ENCODE peak calls at places on chromosomes 4 and X, in five cellular contexts. B is GM23338, D is GM12892, Y is sigmoid colon, U is HepG2. O is an unnamed sample.

GRCh38 chr4:102483120-102483519 is 18.0 kb upstream of the NFKB1 start:
- DNase-seq in B (no peak), D (no peak), Y (no peak), U (no peak), O (no peak)

GRCh38 chrX:118773782-118774181 is 46.4 kb downstream of the IL13RA1 start:
- DNase-seq in B (no peak), D (no peak), Y (no peak), U (no peak), O (no peak)

GRCh38 chr4:128191115-128191897 is 96.3 kb downstream of the PGRMC2 start:
- DNase-seq in B (peak), D (peak), Y (peak), U (peak), O (peak)

GRCh38 chr4:98166025-98166730 is 22.9 kb upstream of the STPG2 start:
- DNase-seq in B (no peak), D (no peak), Y (no peak), U (no peak), O (no peak)

GRCh38 chrX:150575415-150575814 is 7.0 kb downstream of the MTM1 start:
- DNase-seq in B (no peak), D (no peak), Y (no peak), U (no peak), O (no peak)

GRCh38 chrX:133544105-133544504 is 128.8 kb upstream of the GPC4 start:
- DNase-seq in B (peak), D (no peak), Y (no peak), U (peak), O (no peak)

GRCh38 chr4:183348706-183349659 is 26.8 kb upstream of the CLDN24 start:
- DNase-seq in B (no peak), D (no peak), Y (no peak), U (no peak), O (peak)

GRCh38 chrX:123477673-123478072 is 255.2 kb downstream of the THOC2 start:
- DNase-seq in B (no peak), D (no peak), Y (no peak), U (no peak), O (no peak)

GRCh38 chr4:36712013-36712412 is 430.6 kb downstream of the DTHD1 start:
- DNase-seq in B (no peak), D (no peak), Y (no peak), U (no peak), O (no peak)

GRCh38 chrX:74521961-74522833 is 92.2 kb downstream of the RLIM start:
- DNase-seq in B (no peak), D (no peak), Y (peak), U (no peak), O (no peak)

GRCh38 chr4:46274717-46275116 is 115.2 kb downstream of the GABRA2 start:
- DNase-seq in B (peak), D (no peak), Y (no peak), U (peak), O (no peak)

GRCh38 chr4:122045533-122045932 is 93.7 kb upstream of the TRPC3 start:
- DNase-seq in B (no peak), D (no peak), Y (no peak), U (peak), O (no peak)

GRCh38 chrX:130296743-130297142 is 28.0 kb upstream of the ZNF280C start:
- DNase-seq in B (no peak), D (no peak), Y (no peak), U (no peak), O (no peak)

GRCh38 chrX:48521353-48522243 is at the start of gene EBP:
- DNase-seq in B (peak), D (peak), Y (peak), U (peak), O (peak)

GRCh38 chrX:128931071-128931470 is 592.2 kb downstream of the SMARCA1 start:
- DNase-seq in B (no peak), D (no peak), Y (no peak), U (no peak), O (no peak)

GRCh38 chr4:8038702-8039251 is 99.1 kb upstream of the AFAP1 start:
- DNase-seq in B (no peak), D (no peak), Y (no peak), U (no peak), O (no peak)

GRCh38 chrX:153880440-153880815 is 5.5 kb downstream of the L1CAM start:
- DNase-seq in B (no peak), D (no peak), Y (no peak), U (no peak), O (no peak)

GRCh38 chrX:153879741-153880439 is 6.1 kb downstream of the L1CAM start:
- DNase-seq in B (no peak), D (peak), Y (no peak), U (no peak), O (no peak)

GRCh38 chrX:153877571-153878261 is 8.3 kb downstream of the L1CAM start:
- DNase-seq in B (no peak), D (no peak), Y (no peak), U (no peak), O (no peak)

GRCh38 chrX:153878969-153879653 is 6.9 kb downstream of the L1CAM start:
- DNase-seq in B (peak), D (peak), Y (no peak), U (no peak), O (no peak)

GRCh38 chrX:153878285-153878779 is 7.6 kb downstream of the L1CAM start:
- DNase-seq in B (no peak), D (no peak), Y (no peak), U (no peak), O (no peak)
- TF ChIP-seq POLR2AphosphoS5 in B (no peak), D (no peak), Y (no peak), U (no peak), O (no peak)

DNA sequence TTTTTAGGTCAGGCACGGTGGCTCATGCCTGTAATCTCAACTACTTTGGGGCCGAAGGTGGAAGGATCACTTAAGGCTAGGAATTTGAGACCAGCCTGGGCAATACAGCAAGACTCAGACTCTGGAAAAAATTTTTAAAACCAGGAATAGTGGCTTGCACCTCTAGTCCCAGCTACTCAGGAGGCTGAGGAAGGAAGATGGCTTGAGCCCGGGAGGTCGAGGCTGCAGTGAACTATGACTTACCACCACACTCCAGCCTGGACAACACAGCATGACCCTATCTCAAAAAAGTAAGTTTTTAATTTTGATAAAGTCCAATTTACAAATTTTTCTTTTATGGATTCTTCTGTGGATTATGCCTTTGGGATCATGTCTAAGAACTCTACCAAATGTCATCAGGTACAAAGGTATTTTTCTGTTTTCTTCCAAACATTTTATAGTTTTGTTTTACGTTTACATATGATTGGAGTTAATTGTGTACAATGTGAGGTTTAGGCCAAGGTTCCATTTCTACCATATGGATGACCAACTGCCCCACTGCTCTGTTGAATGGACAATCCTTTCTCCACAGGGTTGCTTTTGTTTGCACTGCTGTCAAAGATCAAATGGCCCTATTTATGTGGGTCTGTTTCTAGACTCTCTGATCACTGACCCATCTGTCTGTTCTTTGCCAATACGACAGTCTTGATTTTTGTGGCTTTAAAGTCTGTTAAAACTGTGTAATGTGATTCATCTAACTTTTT is 48.2 kb downstream of the CPLX1 start:
- DNase-seq in B (no peak), D (no peak), Y (no peak), U (peak), O (no peak)
- TF ChIP-seq POLR2AphosphoS5 in B (no peak), D (no peak), Y (no peak), U (peak), O (no peak)

GRCh38 chrX:132120913-132121312 is 6.9 kb downstream of the FRMD7 start:
- DNase-seq in B (no peak), D (no peak), Y (no peak), U (no peak), O (no peak)

GRCh38 chrX:132119283-132119682 is 8.5 kb downstream of the FRMD7 start:
- DNase-seq in B (no peak), D (no peak), Y (no peak), U (peak), O (no peak)

GRCh38 chrX:132114607-132115006 is 13.2 kb downstream of the FRMD7 start:
- DNase-seq in B (no peak), D (no peak), Y (no peak), U (no peak), O (no peak)

GRCh38 chrX:132119821-132120220 is 8.0 kb downstream of the FRMD7 start:
- DNase-seq in B (no peak), D (no peak), Y (no peak), U (no peak), O (no peak)

DNA sequence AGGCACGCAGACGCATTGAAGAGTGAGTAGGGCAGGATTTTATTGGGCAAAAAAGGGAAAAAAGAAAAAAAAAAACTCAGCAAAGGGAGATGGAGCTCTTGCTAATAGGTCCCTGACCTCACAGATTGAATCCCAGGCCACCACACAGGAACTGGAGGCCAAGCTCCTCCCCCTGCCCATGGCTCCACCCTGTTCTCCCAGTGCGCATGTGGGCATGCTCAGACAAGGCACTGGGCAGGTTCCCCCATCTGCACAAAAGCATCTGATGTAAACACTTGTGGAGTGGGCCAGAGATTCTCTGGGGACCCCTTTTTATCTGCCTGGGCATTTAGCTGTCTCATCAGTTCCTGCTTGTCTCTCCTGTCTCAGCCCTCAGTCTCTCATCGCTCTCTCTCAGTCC is 9.5 kb downstream of the FRMD7 start:
- DNase-seq in B (peak), D (no peak), Y (no peak), U (no peak), O (peak)
- TF ChIP-seq POLR2AphosphoS5 in B (no peak), D (no peak), Y (no peak), U (no peak), O (no peak)

DNA sequence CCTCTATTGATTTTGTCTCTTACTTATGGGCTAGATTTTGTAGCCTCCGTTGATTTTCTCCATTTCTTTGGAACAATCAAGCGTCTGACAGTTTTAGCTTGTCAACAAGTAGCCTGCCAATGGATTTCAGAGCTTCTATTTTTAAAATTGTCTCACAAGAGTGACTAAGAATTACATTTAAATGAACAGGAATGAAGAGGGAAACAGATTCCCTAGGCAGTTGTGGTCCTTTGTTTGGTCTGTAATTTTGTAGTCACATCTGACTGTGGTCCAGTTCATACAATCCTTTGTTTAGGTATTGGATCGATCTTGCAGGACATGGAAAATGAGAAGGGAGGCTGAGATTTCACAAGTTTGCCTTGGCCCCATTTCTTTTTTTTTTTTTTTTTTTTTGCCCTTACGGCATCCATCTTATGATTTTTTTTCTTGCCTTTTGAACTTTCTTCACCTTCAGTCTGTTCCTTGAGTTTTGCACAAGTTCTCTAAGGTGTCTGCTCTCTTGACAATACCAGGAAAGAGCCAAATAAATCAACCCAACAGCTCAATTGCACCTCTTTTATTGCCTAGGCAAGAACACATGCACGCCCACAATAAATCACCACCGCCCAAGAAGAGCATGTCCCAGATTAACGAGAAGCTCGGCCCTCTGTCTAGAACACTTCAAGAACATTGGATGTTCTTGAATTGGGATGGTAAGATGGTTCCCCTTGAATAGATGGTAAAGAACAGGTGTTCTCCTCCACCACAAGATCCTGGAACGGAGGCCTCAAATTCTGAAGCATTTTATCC is 86.4 kb upstream of the EGFL6 start:
- DNase-seq in B (no peak), D (no peak), Y (no peak), U (no peak), O (no peak)
- TF ChIP-seq POLR2AphosphoS5 in B (no peak), D (no peak), Y (no peak), U (no peak), O (no peak)

GRCh38 chr4:2803624-2804448 is 11.0 kb downstream of the SH3BP2 start:
- DNase-seq in B (no peak), D (no peak), Y (peak), U (no peak), O (peak)
- TF ChIP-seq POLR2AphosphoS5 in B (no peak), D (no peak), Y (no peak), U (no peak), O (no peak)

DNA sequence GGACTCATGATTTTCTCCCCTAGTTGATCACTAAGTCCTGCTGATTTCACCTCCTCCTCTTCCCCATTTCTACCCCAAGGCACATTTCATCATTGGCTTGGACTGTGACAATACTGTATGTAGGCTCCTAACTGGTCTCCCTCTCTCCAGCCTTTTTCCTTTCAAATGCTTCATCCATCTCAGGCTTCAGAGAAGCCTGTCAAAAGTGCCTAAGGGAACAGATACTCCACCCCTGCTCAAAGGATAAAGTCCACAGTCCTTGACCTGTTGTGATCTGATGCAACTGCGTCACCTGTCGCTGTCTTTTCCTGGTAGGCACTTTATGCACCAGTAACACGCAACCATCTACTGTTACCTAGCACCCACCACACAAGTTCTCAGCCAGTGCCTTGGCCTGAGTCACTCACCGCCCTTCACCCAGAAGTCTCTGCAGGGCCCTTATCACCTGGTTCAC is 12.8 kb downstream of the SCARB2 start:
- DNase-seq in B (no peak), D (no peak), Y (no peak), U (peak), O (no peak)
- TF ChIP-seq POLR2AphosphoS5 in B (no peak), D (no peak), Y (no peak), U (no peak), O (no peak)

DNA sequence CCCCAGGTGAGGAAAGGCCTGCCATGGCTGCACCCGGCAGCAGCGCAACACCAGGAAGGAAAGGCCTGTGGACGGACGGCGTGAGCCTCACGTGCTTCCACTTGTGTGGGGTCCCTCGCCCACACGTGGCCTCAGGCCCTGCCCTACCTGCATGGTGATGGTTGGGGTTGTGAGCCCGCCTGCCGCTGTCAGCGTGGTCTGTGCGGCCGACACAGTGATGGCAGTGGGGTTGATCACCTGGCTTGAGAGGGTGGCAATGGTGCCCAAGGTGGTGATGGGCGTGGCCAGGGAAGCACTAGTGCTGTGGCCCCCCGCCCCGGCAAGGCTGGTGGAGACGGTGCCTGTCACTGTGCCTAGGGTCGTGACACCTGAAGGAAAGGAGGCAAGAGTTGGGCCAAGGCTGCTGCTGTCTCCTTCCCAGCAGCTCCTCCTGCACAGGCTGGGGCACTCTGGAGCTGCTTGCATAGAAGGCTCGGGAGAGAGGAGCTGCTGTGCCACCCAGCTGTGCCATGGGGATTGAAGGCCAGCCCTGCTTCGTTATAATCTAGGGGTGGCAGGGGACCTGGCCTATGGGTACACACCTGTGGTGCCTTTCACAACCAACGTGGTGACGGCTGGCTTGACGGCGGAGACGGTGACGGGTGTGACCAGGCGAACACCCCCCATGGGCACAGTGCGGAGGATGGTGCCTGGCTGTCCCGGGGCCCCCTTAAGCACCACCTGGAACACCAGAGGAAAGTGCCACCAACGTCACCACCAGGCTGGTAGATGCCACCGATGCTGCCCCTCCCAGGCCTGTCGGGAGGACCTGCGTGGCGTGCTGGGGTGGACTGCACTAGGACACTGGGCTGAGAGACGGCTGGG is 11.8 kb upstream of the RENBP start:
- DNase-seq in B (no peak), D (no peak), Y (no peak), U (no peak), O (no peak)
- TF ChIP-seq POLR2AphosphoS5 in B (no peak), D (no peak), Y (no peak), U (no peak), O (no peak)